ENCODE peak calls at places on chromosome 1, in six cellular contexts. K is globus pallidus; Q is aorta; I is cardiac septum; F is CD4-positive, alpha-beta T cell; S is activated T-cell treated with anti-CD3 and anti-CD28 coated beads, Interleukin-2, amount 50 U/mL, for 48 hours. Y is an unnamed sample.
A peak's percentile ranks its signal among the peaks of the same experiment; 100 is the strongest.

GRCh38 chr1:56825436-56825835 is 6.2 kb upstream of the FYB2 start:
- DNase-seq in F (no peak), K (no peak), S (no peak), Q (no peak), I (no peak), Y (no peak)

GRCh38 chr1:203612932-203613682 is 13.5 kb upstream of the ATP2B4 start:
- DNase-seq in K (no peak), Q (no peak), F (no peak), S (no peak), I (no peak), Y (no peak)

GRCh38 chr1:100927276-100927675 is 31.4 kb downstream of the SLC30A7 start:
- DNase-seq in Q (no peak), K (no peak), F (peak; percentile 50), I (no peak), S (peak; percentile 39), Y (no peak)

GRCh38 chr1:229557913-229558414 is 543 bp downstream of the ABCB10 start:
- DNase-seq in K (peak; percentile 54), I (peak; percentile 79), Q (peak; percentile 63), F (peak; percentile 20), S (peak; percentile 68), Y (peak; percentile 25)

GRCh38 chr1:6105218-6105679 is 59.6 kb downstream of the KCNAB2 start:
- DNase-seq in F (no peak), S (no peak), I (no peak), K (no peak), Q (peak; percentile 35), Y (no peak)

GRCh38 chr1:41532206-41532975 is 47.9 kb upstream of the EDN2 start:
- DNase-seq in K (no peak), I (peak; percentile 71), S (no peak), F (no peak), Q (peak; percentile 8), Y (no peak)

GRCh38 chr1:22708777-22709176 is 1.9 kb upstream of the EPHB2 start:
- DNase-seq in S (no peak), K (no peak), Q (no peak), F (no peak), I (no peak), Y (no peak)

GRCh38 chr1:40847023-40847740 is 15.0 kb downstream of the CITED4 start:
- DNase-seq in K (no peak), I (no peak), Q (no peak), F (no peak), S (no peak), Y (no peak)

GRCh38 chr1:37553598-37553926 is 531 bp downstream of the SNIP1 start:
- DNase-seq in S (peak; percentile 27), F (no peak), K (no peak), Q (no peak), I (no peak), Y (no peak)

GRCh38 chr1:71850515-71850914 is 431.8 kb downstream of the NEGR1 start:
- DNase-seq in I (no peak), S (no peak), K (no peak), F (no peak), Q (no peak), Y (no peak)

GRCh38 chr1:183048087-183049085 is 25.2 kb downstream of the LAMC1 start:
- DNase-seq in Q (no peak), S (no peak), F (no peak), I (no peak), K (no peak), Y (no peak)

GRCh38 chr1:41471658-41472057 is 12.8 kb downstream of the EDN2 start:
- DNase-seq in S (no peak), K (no peak), Q (peak; percentile 24), F (no peak), I (no peak), Y (no peak)

GRCh38 chr1:109643385-109644230 is 12.3 kb upstream of the GSTM4 start:
- DNase-seq in K (peak; percentile 58), S (peak; percentile 96), Q (peak; percentile 92), I (peak; percentile 93), F (peak; percentile 88), Y (peak; percentile 74)

GRCh38 chr1:237864338-237865244 is 26.1 kb downstream of the ZP4 start:
- DNase-seq in K (peak; percentile 57), Q (peak; percentile 67), F (no peak), I (peak; percentile 81), S (peak; percentile 41), Y (peak; percentile 25)

GRCh38 chr1:201016943-201017827 is 6.3 kb downstream of the KIF21B start:
- DNase-seq in S (no peak), F (no peak), I (no peak), Q (no peak), K (no peak), Y (no peak)

Y was measured in cerebellar cortex.